ENCODE peak calls at places on chromosomes 16 and 17, in nine cellular contexts. D is neural progenitor cell, Y is MM.1S, Q is fibroblast of the aortic adventitia, O is keratinocyte, A is cardiac muscle cell, X is mesothelial cell of epicardium, I is fibroblast of lung, H is tibial nerve. M is an unnamed sample.

GRCh38 chr17:51461578-51462004 is 201.2 kb downstream of the UTP18 start:
- DNase-seq in D (peak; percentile 63), Y (peak; percentile 53), Q (peak; percentile 53), O (peak; percentile 11), A (peak; percentile 49), X (peak; percentile 52), I (peak; percentile 10), H (peak; percentile 44), M (peak; percentile 63)

GRCh38 chr17:81040791-81041337 is 5.9 kb downstream of the BAIAP2 start:
- DNase-seq in D (peak; percentile 52), Y (no peak), Q (peak; percentile 22), O (no peak), A (no peak), X (no peak), I (peak; percentile 49), H (no peak), M (peak; percentile 60)

GRCh38 chr17:81083125-81083765 is 48.3 kb downstream of the BAIAP2 start:
- DNase-seq in D (no peak), Y (no peak), Q (no peak), O (no peak), A (no peak), X (no peak), I (no peak), H (no peak), M (no peak)

GRCh38 chr17:58387834-58388233 is 29.5 kb downstream of the RNF43 start:
- DNase-seq in D (no peak), Y (no peak), Q (no peak), O (no peak), A (no peak), X (no peak), I (no peak), H (no peak), M (peak; percentile 50)

GRCh38 chr16:56657555-56658430 is at the start of gene MT1F:
- DNase-seq in D (peak; percentile 89), Y (peak; percentile 36), Q (no peak), O (peak; percentile 53), A (peak; percentile 28), X (no peak), I (peak; percentile 7), H (peak; percentile 62), M (peak; percentile 82)

GRCh38 chr16:22692916-22693646 is 120.9 kb upstream of the HS3ST2 start:
- DNase-seq in D (no peak), Y (no peak), Q (no peak), O (no peak), A (no peak), X (no peak), I (no peak), H (no peak), M (no peak)

GRCh38 chr16:2799205-2799851 is 1.1 kb downstream of the PRSS41 start:
- DNase-seq in D (no peak), Y (no peak), Q (no peak), O (no peak), A (no peak), X (no peak), I (no peak), H (no peak), M (no peak)

GRCh38 chr17:22273308-22273707 is 581.0 kb downstream of the KCNJ18 start:
- DNase-seq in D (no peak), Y (no peak), Q (no peak), O (no peak), A (no peak), X (no peak), I (no peak), H (no peak), M (no peak)

GRCh38 chr16:19899605-19899955 is 14.9 kb upstream of the GPRC5B start:
- DNase-seq in D (no peak), Y (no peak), Q (no peak), O (no peak), A (no peak), X (no peak), I (no peak), H (no peak), M (no peak)
- TF ChIP-seq CTCF in D (no peak), Y (no peak), Q (no peak), O (no peak), A (no peak), X (no peak), I (no peak), H (no peak), M (no peak)

GRCh38 chr16:46737621-46738214 is 10.4 kb downstream of the MYLK3 start:
- DNase-seq in D (no peak), Y (no peak), Q (no peak), O (no peak), A (no peak), X (no peak), I (no peak), H (no peak), M (no peak)

GRCh38 chr16:46736695-46737094 is 11.4 kb downstream of the MYLK3 start:
- DNase-seq in D (no peak), Y (no peak), Q (no peak), O (no peak), A (no peak), X (no peak), I (no peak), H (no peak), M (no peak)

GRCh38 chr16:46743232-46743719 is 4.9 kb downstream of the MYLK3 start:
- DNase-seq in D (no peak), Y (no peak), Q (peak; percentile 29), O (no peak), A (peak; percentile 33), X (no peak), I (peak; percentile 51), H (peak; percentile 28), M (peak; percentile 7)

GRCh38 chr16:46745594-46745993 is 2.5 kb downstream of the MYLK3 start:
- DNase-seq in D (no peak), Y (no peak), Q (no peak), O (no peak), A (no peak), X (no peak), I (no peak), H (no peak), M (no peak)

GRCh38 chr16:46739934-46740333 is 8.2 kb downstream of the MYLK3 start:
- DNase-seq in D (no peak), Y (no peak), Q (no peak), O (no peak), A (no peak), X (no peak), I (no peak), H (no peak), M (no peak)
- TF ChIP-seq CTCF in D (no peak), Y (no peak), Q (no peak), O (no peak), A (no peak), X (no peak), I (no peak), H (no peak), M (no peak)

GRCh38 chr17:37720989-37721388 is 23.9 kb downstream of the HNF1B start:
- DNase-seq in D (no peak), Y (no peak), Q (no peak), O (no peak), A (no peak), X (no peak), I (no peak), H (no peak), M (no peak)

GRCh38 chr17:37718383-37719048 is 26.3 kb downstream of the HNF1B start:
- DNase-seq in D (no peak), Y (no peak), Q (no peak), O (no peak), A (no peak), X (no peak), I (no peak), H (no peak), M (no peak)

GRCh38 chr17:37717627-37718382 is 27.1 kb downstream of the HNF1B start:
- DNase-seq in D (no peak), Y (peak; percentile 18), Q (peak; percentile 70), O (no peak), A (no peak), X (no peak), I (peak; percentile 42), H (no peak), M (no peak)

GRCh38 chr17:37714897-37715296 is 30.0 kb downstream of the HNF1B start:
- DNase-seq in D (no peak), Y (no peak), Q (no peak), O (no peak), A (no peak), X (no peak), I (no peak), H (no peak), M (no peak)

GRCh38 chr17:37719866-37720265 is 25.0 kb downstream of the HNF1B start:
- DNase-seq in D (no peak), Y (no peak), Q (no peak), O (no peak), A (no peak), X (no peak), I (no peak), H (no peak), M (no peak)
- TF ChIP-seq CTCF in D (no peak), Y (no peak), Q (no peak), O (no peak), A (no peak), X (no peak), I (no peak), H (no peak), M (no peak)

GRCh38 chr17:55316499-55316898 is 51.7 kb downstream of the HLF start:
- DNase-seq in D (no peak), Y (no peak), Q (no peak), O (no peak), A (no peak), X (no peak), I (no peak), H (no peak), M (no peak)

GRCh38 chr17:55317284-55317683 is 52.5 kb downstream of the HLF start:
- DNase-seq in D (no peak), Y (no peak), Q (no peak), O (no peak), A (no peak), X (no peak), I (no peak), H (no peak), M (no peak)

GRCh38 chr17:55312852-55313251 is 48.1 kb downstream of the HLF start:
- DNase-seq in D (no peak), Y (no peak), Q (no peak), O (no peak), A (no peak), X (no peak), I (no peak), H (no peak), M (no peak)

GRCh38 chr17:55314061-55314783 is 49.5 kb downstream of the HLF start:
- DNase-seq in D (no peak), Y (no peak), Q (no peak), O (no peak), A (no peak), X (no peak), I (no peak), H (no peak), M (no peak)

DNA sequence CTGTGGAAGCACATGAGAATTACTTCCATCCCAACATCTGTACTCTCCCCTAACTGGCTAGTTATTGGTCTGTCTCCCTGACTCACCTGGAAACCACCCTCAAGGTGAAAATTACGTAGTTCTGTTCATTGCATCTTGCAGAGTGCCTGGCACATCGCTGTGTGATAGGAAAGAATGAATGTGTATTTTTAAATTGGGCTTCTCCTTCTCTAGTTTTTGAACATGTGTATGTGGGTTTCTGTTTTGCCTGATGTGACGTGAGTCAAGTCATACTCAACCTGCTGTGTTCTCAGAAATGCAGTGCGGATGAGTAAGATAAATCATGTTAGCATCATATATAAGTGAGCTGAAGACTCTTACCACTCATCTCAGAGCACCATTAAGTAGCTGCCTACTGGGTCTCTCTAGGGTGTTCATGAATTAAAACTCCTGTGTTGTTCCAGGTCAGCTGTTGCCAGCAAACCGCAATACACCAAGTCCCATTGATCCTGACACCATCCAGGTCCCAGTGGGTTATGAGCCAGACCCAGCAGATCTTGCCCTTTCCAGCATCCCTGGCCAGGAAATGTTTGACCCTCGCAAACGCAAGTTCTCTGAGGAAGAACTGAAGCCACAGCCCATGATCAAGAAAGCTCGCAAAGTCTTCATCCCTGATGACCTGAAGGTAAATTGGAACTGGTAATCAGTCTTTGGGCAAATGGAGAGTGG is 50.2 kb downstream of the HLF start:
- DNase-seq in D (no peak), Y (no peak), Q (no peak), O (no peak), A (no peak), X (no peak), I (no peak), H (no peak), M (peak; percentile 25)
- TF ChIP-seq CTCF in D (no peak), Y (no peak), Q (no peak), O (no peak), A (no peak), X (no peak), I (no peak), H (no peak), M (no peak)

M was measured in activated CD8-positive, alpha-beta T cell treated with anti-CD3 and anti-CD28 coated beads for 36 hours.